ENCODE peak calls at places on chromosomes 6 and 20, in eight cellular contexts. U is activated gamma-delta T cell treated with Interleukin-2 at 50 U/mL for 16 hours, M is H54, Z is iPS DF 6.9, B is dermis blood vessel endothelial cell, G is left ventricle myocardium inferior, O is fibroblast of the aortic adventitia, C is pons. E is an unnamed sample.

GRCh38 chr6:75611702-75612375 is 10.2 kb downstream of the SENP6 start:
- DNase-seq in G (no peak), B (no peak), U (no peak), C (no peak), O (peak; percentile 22), Z (no peak), M (no peak), E (no peak)

GRCh38 chr20:63778857-63779256 is 39.3 kb downstream of the SLC2A4RG start:
- DNase-seq in G (no peak), U (no peak), Z (no peak), B (no peak), C (no peak), M (no peak), O (no peak), E (no peak)

GRCh38 chr6:115524821-115525220 is 535.9 kb downstream of the FRK start:
- DNase-seq in U (no peak), M (no peak), B (no peak), G (no peak), O (no peak), C (no peak), Z (no peak), E (no peak)

GRCh38 chr6:111701146-111701545 is 95.5 kb upstream of the TRAF3IP2 start:
- DNase-seq in O (no peak), C (no peak), U (no peak), G (no peak), Z (no peak), M (no peak), B (no peak), E (no peak)

GRCh38 chr6:31179896-31180295 is 9.4 kb upstream of the POU5F1 start:
- DNase-seq in M (no peak), B (no peak), Z (no peak), O (no peak), C (no peak), G (no peak), U (no peak), E (no peak)

GRCh38 chr6:128763599-128764300 is 119.2 kb upstream of the LAMA2 start:
- DNase-seq in U (no peak), M (no peak), G (no peak), C (no peak), Z (no peak), B (no peak), O (no peak), E (peak; percentile 54)

GRCh38 chr20:46666818-46667515 is 15.7 kb upstream of the SLC13A3 start:
- DNase-seq in M (no peak), G (no peak), O (no peak), Z (no peak), B (no peak), U (no peak), C (no peak), E (no peak)

GRCh38 chr6:63597142-63598000 is 25.1 kb downstream of the LOC128125822 start:
- DNase-seq in O (no peak), Z (no peak), B (no peak), M (no peak), C (no peak), G (no peak), U (no peak), E (peak; percentile 89)

GRCh38 chr6:158253248-158253647 is 59.0 kb upstream of the TULP4 start:
- DNase-seq in C (no peak), G (no peak), U (no peak), Z (no peak), B (no peak), O (no peak), M (no peak), E (no peak)

GRCh38 chr6:17907467-17908229 is 79.8 kb downstream of the KIF13A start:
- DNase-seq in G (peak; percentile 46), M (peak; percentile 42), C (peak; percentile 78), U (no peak), B (peak; percentile 25), Z (no peak), O (peak; percentile 99), E (peak; percentile 93)

GRCh38 chr20:60087563-60088105 is 129.4 kb downstream of the CDH26 start:
- DNase-seq in U (no peak), Z (no peak), B (peak; percentile 6), M (no peak), G (no peak), C (no peak), O (peak; percentile 10), E (peak; percentile 3)

GRCh38 chr6:128491643-128492206 is 28.7 kb downstream of the PTPRK start:
- DNase-seq in C (peak; percentile 70), B (peak; percentile 90), O (peak; percentile 79), M (no peak), Z (no peak), U (no peak), G (no peak), E (peak; percentile 67)

GRCh38 chr6:152897807-152898399 is 84.9 kb downstream of the FBXO5 start:
- DNase-seq in G (peak; percentile 38), C (peak; percentile 31), U (peak; percentile 55), B (peak; percentile 80), Z (peak; percentile 54), M (peak; percentile 28), O (peak; percentile 56), E (peak; percentile 64)

GRCh38 chr6:38975621-38976049 is 72.9 kb upstream of the GLP1R start:
- DNase-seq in Z (no peak), U (no peak), C (no peak), G (no peak), B (no peak), M (no peak), O (peak; percentile 39), E (no peak)

GRCh38 chr6:35489995-35490791 is 6.7 kb downstream of the TEAD3 start:
- DNase-seq in U (no peak), C (no peak), Z (no peak), B (peak; percentile 22), G (peak; percentile 88), O (peak; percentile 42), M (no peak), E (no peak)

GRCh38 chr20:50245561-50246366 is 55.1 kb downstream of the CEBPB start:
- DNase-seq in G (no peak), O (peak; percentile 52), Z (no peak), C (no peak), B (peak; percentile 41), M (peak; percentile 69), U (no peak), E (peak; percentile 49)

GRCh38 chr6:118419448-118420394 is 128.4 kb upstream of the PLN start:
- DNase-seq in U (no peak), C (no peak), Z (no peak), G (no peak), B (no peak), O (no peak), M (no peak), E (no peak)

GRCh38 chr20:57435498-57436222 is 44.5 kb downstream of the RBM38 start:
- DNase-seq in U (peak; percentile 30), Z (no peak), C (peak; percentile 88), B (peak; percentile 26), M (peak; percentile 37), G (peak; percentile 69), O (no peak), E (peak; percentile 82)